ENCODE peak calls at places on chromosome 13, in nine cellular contexts. R is brain microvascular endothelial cell, D is AG10803, P is foreskin fibroblast, S is progenitor cell of endocrine pancreas, G is neural crest cell, L is heart left ventricle, V is endothelial cell, E is Peyer's patch. O is an unnamed sample.

GRCh38 chr13:87208636-87209035 is 462.5 kb upstream of the SLITRK5 start:
- DNase-seq in R (no peak), D (no peak), P (no peak), S (no peak), G (no peak), L (no peak), V (no peak), E (no peak), O (no peak)

GRCh38 chr13:31236211-31236786 is 36.5 kb downstream of the B3GLCT start:
- DNase-seq in R (peak), D (peak), P (peak), S (no peak), G (no peak), L (no peak), V (no peak), E (no peak), O (no peak)

GRCh38 chr13:98368019-98368418 is 190.9 kb upstream of the RNF113B start:
- DNase-seq in R (no peak), D (peak), P (no peak), S (no peak), G (no peak), L (no peak), V (no peak), E (no peak), O (no peak)

GRCh38 chr13:98909016-98909415 is 68.8 kb downstream of the DOCK9 start:
- DNase-seq in R (peak), D (no peak), P (peak), S (no peak), G (no peak), L (no peak), V (no peak), E (no peak), O (no peak)

GRCh38 chr13:94122300-94122699 is 357.2 kb downstream of the DCT start:
- DNase-seq in R (no peak), D (no peak), P (no peak), S (no peak), G (no peak), L (no peak), V (no peak), E (no peak), O (no peak)

GRCh38 chr13:38763446-38764381 is 76.8 kb downstream of the FREM2 start:
- DNase-seq in R (peak), D (peak), P (peak), S (no peak), G (peak), L (no peak), V (peak), E (no peak), O (no peak)

GRCh38 chr13:24159921-24160324 is 597 bp upstream of the SPATA13 start:
- DNase-seq in R (no peak), D (no peak), P (peak), S (no peak), G (peak), L (no peak), V (peak), E (no peak), O (no peak)

GRCh38 chr13:67343777-67344176 is 113.6 kb upstream of the PCDH9 start:
- DNase-seq in R (no peak), D (no peak), P (no peak), S (no peak), G (no peak), L (no peak), V (no peak), E (no peak), O (no peak)

GRCh38 chr13:112968910-112969691 is at the start of gene MCF2L:
- DNase-seq in R (no peak), D (peak), P (peak), S (no peak), G (peak), L (peak), V (no peak), E (peak), O (no peak)

GRCh38 chr13:41827507-41828213 is 133.2 kb downstream of the VWA8 start:
- DNase-seq in R (peak), D (peak), P (peak), S (no peak), G (no peak), L (no peak), V (no peak), E (no peak), O (no peak)

GRCh38 chr13:53622431-53622830 is 593.8 kb downstream of the OLFM4 start:
- DNase-seq in R (no peak), D (no peak), P (no peak), S (no peak), G (no peak), L (no peak), V (no peak), E (no peak), O (no peak)

GRCh38 chr13:100454876-100455275 is 133.7 kb downstream of the GGACT start:
- DNase-seq in R (peak), D (peak), P (peak), S (no peak), G (no peak), L (no peak), V (no peak), E (no peak), O (no peak)

GRCh38 chr13:73428137-73428536 is 369.3 kb downstream of the KLF5 start:
- DNase-seq in R (peak), D (peak), P (no peak), S (no peak), G (no peak), L (no peak), V (no peak), E (no peak), O (no peak)

GRCh38 chr13:98261165-98261672 is 84.2 kb upstream of the RNF113B start:
- DNase-seq in R (no peak), D (no peak), P (no peak), S (no peak), G (no peak), L (no peak), V (no peak), E (no peak), O (no peak)

GRCh38 chr13:73532582-73532981 is 473.8 kb downstream of the KLF5 start:
- DNase-seq in R (no peak), D (no peak), P (no peak), S (no peak), G (no peak), L (no peak), V (no peak), E (no peak), O (no peak)

GRCh38 chr13:46860734-46861133 is 36.1 kb downstream of the HTR2A start:
- DNase-seq in R (no peak), D (peak), P (peak), S (no peak), G (no peak), L (no peak), V (no peak), E (no peak), O (no peak)

GRCh38 chr13:112911883-112912282 is 57.1 kb upstream of the MCF2L start:
- DNase-seq in R (no peak), D (no peak), P (no peak), S (no peak), G (no peak), L (no peak), V (no peak), E (no peak), O (no peak)

GRCh38 chr13:105410602-105411001 is 1124.9 kb downstream of the EFNB2 start:
- DNase-seq in R (no peak), D (peak), P (peak), S (peak), G (peak), L (peak), V (peak), E (peak), O (no peak)

GRCh38 chr13:25874907-25875306 is 176.9 kb downstream of the SHISA2 start:
- DNase-seq in R (no peak), D (no peak), P (no peak), S (no peak), G (no peak), L (no peak), V (no peak), E (peak), O (no peak)

GRCh38 chr13:39603424-39603947 is 493 bp upstream of the LHFPL6 start:
- DNase-seq in R (no peak), D (peak), P (peak), S (no peak), G (peak), L (peak), V (peak), E (no peak), O (no peak)

GRCh38 chr13:88000239-88000638 is 329.1 kb downstream of the SLITRK5 start:
- DNase-seq in R (no peak), D (peak), P (no peak), S (no peak), G (no peak), L (no peak), V (no peak), E (no peak), O (no peak)

GRCh38 chr13:26508885-26509284 is 48.6 kb upstream of the WASF3 start:
- DNase-seq in R (peak), D (peak), P (peak), S (no peak), G (no peak), L (peak), V (no peak), E (peak), O (no peak)

GRCh38 chr13:43797869-43798268 is 11.1 kb upstream of the ENOX1 start:
- DNase-seq in R (no peak), D (peak), P (peak), S (no peak), G (no peak), L (no peak), V (no peak), E (no peak), O (no peak)

GRCh38 chr13:113420833-113421600 is 32.3 kb downstream of the ADPRHL1 start:
- DNase-seq in R (no peak), D (no peak), P (no peak), S (no peak), G (no peak), L (no peak), V (no peak), E (no peak), O (no peak)

GRCh38 chr13:112844879-112845278 is 124.1 kb upstream of the MCF2L start:
- DNase-seq in R (no peak), D (no peak), P (no peak), S (no peak), G (no peak), L (no peak), V (no peak), E (no peak), O (no peak)

GRCh38 chr13:102145750-102146149 is 256.1 kb downstream of the FGF14 start:
- DNase-seq in R (no peak), D (no peak), P (no peak), S (no peak), G (no peak), L (no peak), V (no peak), E (no peak), O (no peak)

GRCh38 chr13:41675306-41675705 is 218.0 kb downstream of the RGCC start:
- DNase-seq in R (no peak), D (peak), P (peak), S (no peak), G (no peak), L (no peak), V (no peak), E (no peak), O (no peak)

GRCh38 chr13:110426745-110427144 is 119.7 kb downstream of the COL4A2 start:
- DNase-seq in R (no peak), D (no peak), P (no peak), S (no peak), G (no peak), L (no peak), V (no peak), E (no peak), O (no peak)

GRCh38 chr13:109673477-109673876 is 112.9 kb downstream of the IRS2 start:
- DNase-seq in R (peak), D (no peak), P (peak), S (no peak), G (no peak), L (no peak), V (no peak), E (no peak), O (no peak)

GRCh38 chr13:24614306-24615080 is 65.7 kb upstream of the ATP12A start:
- DNase-seq in R (no peak), D (no peak), P (no peak), S (no peak), G (no peak), L (no peak), V (no peak), E (no peak), O (no peak)

GRCh38 chr13:101649490-101650126 is 197.1 kb downstream of the ITGBL1 start:
- DNase-seq in R (peak), D (peak), P (peak), S (no peak), G (no peak), L (no peak), V (no peak), E (no peak), O (no peak)

GRCh38 chr13:60604058-60604457 is 207.0 kb downstream of the TDRD3 start:
- DNase-seq in R (no peak), D (no peak), P (no peak), S (no peak), G (no peak), L (no peak), V (no peak), E (no peak), O (no peak)
- TF ChIP-seq CTCF in R (no peak), D (no peak), P (no peak), S (no peak), G (no peak), L (no peak), V (no peak), E (no peak), O (no peak)

DNA sequence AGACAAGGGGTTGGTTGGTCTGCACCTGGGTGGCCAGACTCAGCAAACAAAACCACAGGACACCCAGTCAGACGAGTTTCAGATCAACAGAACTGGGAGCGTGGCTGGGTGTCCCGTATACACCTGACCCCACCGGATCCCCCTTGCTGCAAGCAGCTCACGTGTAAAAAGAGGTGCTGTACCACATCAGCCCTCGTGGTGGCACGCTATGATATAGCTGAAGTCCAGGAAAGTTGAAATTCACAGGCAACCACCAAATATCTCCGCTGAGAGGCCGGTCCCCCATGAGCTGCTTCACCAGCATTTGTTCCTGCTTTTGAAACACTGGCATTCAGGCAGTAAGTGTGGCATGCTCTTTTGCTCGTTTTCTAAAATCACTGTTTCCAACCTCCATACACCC is 92.3 kb downstream of the TUBA3C start:
- DNase-seq in R (no peak), D (no peak), P (no peak), S (no peak), G (no peak), L (no peak), V (no peak), E (no peak), O (no peak)
- TF ChIP-seq CTCF in R (no peak), D (no peak), P (no peak), S (no peak), G (no peak), L (no peak), V (no peak), E (no peak), O (no peak)

GRCh38 chr13:50153401-50153800 is 138.2 kb downstream of the KCNRG start:
- DNase-seq in R (no peak), D (no peak), P (no peak), S (no peak), G (no peak), L (no peak), V (no peak), E (no peak), O (no peak)
- TF ChIP-seq CTCF in R (no peak), D (no peak), P (no peak), S (no peak), G (no peak), L (no peak), V (no peak), E (no peak), O (no peak)

DNA sequence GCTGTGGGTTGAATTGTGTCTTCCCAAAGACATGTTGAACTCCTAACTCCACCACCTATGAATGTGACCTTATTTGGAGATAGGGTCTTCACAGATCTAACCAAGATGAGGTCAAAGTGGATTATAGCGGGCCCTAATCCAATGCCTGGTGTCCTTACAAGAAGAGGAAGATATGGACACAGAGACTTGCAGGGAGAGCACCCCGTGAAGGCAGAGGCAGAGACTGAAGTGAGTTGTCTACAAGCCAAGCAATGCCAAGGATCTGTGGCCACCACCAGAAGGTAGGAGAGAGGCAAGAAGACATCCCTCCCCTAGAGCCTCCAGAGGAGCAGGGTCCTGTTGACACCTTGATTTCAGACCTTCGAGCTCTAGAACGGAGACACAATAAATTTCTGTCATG is 70.5 kb downstream of the FGF9 start:
- DNase-seq in R (no peak), D (no peak), P (no peak), S (no peak), G (no peak), L (no peak), V (no peak), E (no peak), O (no peak)
- TF ChIP-seq CTCF in R (no peak), D (no peak), P (no peak), S (no peak), G (no peak), L (no peak), V (no peak), E (no peak), O (no peak)

DNA sequence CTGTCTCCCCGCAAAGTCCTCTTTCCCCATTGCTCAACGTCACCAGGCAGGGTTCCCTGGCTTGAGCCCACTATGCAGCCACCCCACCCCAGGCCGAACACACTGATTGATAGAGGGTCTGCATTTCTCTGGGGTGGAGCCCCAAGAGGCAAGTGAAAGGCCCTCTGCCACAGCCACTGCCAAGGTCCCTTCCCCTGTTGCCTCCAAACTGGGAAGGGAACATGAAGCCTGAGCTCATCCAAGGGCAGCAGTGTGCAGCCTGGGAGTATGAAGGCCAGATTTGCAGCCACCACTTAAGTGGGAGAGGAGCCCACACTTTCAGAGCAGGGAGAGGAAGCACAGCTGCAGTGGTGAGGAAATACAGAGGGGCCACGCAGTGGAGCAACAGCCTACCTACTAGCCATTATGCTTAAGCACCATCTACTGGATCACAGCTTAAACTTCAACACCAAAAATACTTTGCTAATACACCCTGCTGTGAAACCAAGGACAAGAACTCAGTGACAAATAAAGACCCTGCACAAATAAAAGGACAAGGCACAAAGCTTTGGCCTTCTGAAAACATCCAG is 48.6 kb downstream of the UBL3 start:
- DNase-seq in R (no peak), D (peak), P (no peak), S (no peak), G (no peak), L (no peak), V (no peak), E (no peak), O (no peak)
- TF ChIP-seq CTCF in R (no peak), D (peak), P (no peak), S (no peak), G (no peak), L (no peak), V (no peak), E (no peak), O (no peak)

GRCh38 chr13:97125051-97125809 is 96.9 kb upstream of the MBNL2 start:
- DNase-seq in R (peak), D (peak), P (peak), S (no peak), G (no peak), L (no peak), V (no peak), E (peak), O (no peak)
- TF ChIP-seq CTCF in R (peak), D (no peak), P (no peak), S (no peak), G (no peak), L (no peak), V (no peak), E (no peak), O (peak)